ENCODE peak calls at places on chromosome X, in seven cellular contexts. One of them, this sample, is unnamed.

GRCh38 chrX:106220177-106220576 is 52.1 kb downstream of the PWWP3B start:
- DNase-seq in prostate gland: no peak
- DNase-seq in HCT116: no peak
- DNase-seq in suprapubic skin: no peak
- DNase-seq in GM12878: no peak
- DNase-seq in stomach: no peak
- DNase-seq in HepG2: no peak
- DNase-seq in this sample: no peak

GRCh38 chrX:24956828-24957227 is 58.9 kb downstream of the ARX start:
- DNase-seq in prostate gland: no peak
- DNase-seq in HCT116: no peak
- DNase-seq in suprapubic skin: no peak
- DNase-seq in GM12878: no peak
- DNase-seq in stomach: no peak
- DNase-seq in HepG2: no peak
- DNase-seq in this sample: peak; percentile 46

GRCh38 chrX:39678914-39679313 is 418.8 kb downstream of the BCOR start:
- DNase-seq in prostate gland: no peak
- DNase-seq in HCT116: no peak
- DNase-seq in suprapubic skin: no peak
- DNase-seq in GM12878: no peak
- DNase-seq in stomach: no peak
- DNase-seq in HepG2: no peak
- DNase-seq in this sample: no peak

GRCh38 chrX:22409418-22409817 is 136.7 kb downstream of the CBLL2 start:
- DNase-seq in prostate gland: no peak
- DNase-seq in HCT116: no peak
- DNase-seq in suprapubic skin: no peak
- DNase-seq in GM12878: no peak
- DNase-seq in stomach: no peak
- DNase-seq in HepG2: no peak
- DNase-seq in this sample: no peak

GRCh38 chrX:135304741-135305140 is 4.5 kb upstream of the ETDC start:
- DNase-seq in prostate gland: no peak
- DNase-seq in HCT116: no peak
- DNase-seq in suprapubic skin: no peak
- DNase-seq in GM12878: no peak
- DNase-seq in stomach: no peak
- DNase-seq in HepG2: no peak
- DNase-seq in this sample: no peak

GRCh38 chrX:118644378-118644777 is 83.0 kb upstream of the IL13RA1 start:
- DNase-seq in prostate gland: peak; percentile 4
- DNase-seq in HCT116: peak; percentile 40
- DNase-seq in suprapubic skin: no peak
- DNase-seq in GM12878: no peak
- DNase-seq in stomach: no peak
- DNase-seq in HepG2: peak; percentile 54
- DNase-seq in this sample: no peak

GRCh38 chrX:33133320-33133719 is 78.0 kb downstream of the DMD start:
- DNase-seq in prostate gland: no peak
- DNase-seq in HCT116: no peak
- DNase-seq in suprapubic skin: no peak
- DNase-seq in GM12878: no peak
- DNase-seq in stomach: no peak
- DNase-seq in HepG2: no peak
- DNase-seq in this sample: no peak

GRCh38 chrX:120301960-120302359 is 9.3 kb downstream of the TMEM255A start:
- DNase-seq in prostate gland: no peak
- DNase-seq in HCT116: no peak
- DNase-seq in suprapubic skin: no peak
- DNase-seq in GM12878: no peak
- DNase-seq in stomach: no peak
- DNase-seq in HepG2: no peak
- DNase-seq in this sample: no peak

GRCh38 chrX:16914058-16914457 is 32.4 kb upstream of the REPS2 start:
- DNase-seq in prostate gland: no peak
- DNase-seq in HCT116: no peak
- DNase-seq in suprapubic skin: no peak
- DNase-seq in GM12878: no peak
- DNase-seq in stomach: no peak
- DNase-seq in HepG2: no peak
- DNase-seq in this sample: no peak

GRCh38 chrX:47608130-47608810 is 11.4 kb downstream of the SYN1 start:
- DNase-seq in prostate gland: no peak
- DNase-seq in HCT116: no peak
- DNase-seq in suprapubic skin: no peak
- DNase-seq in GM12878: no peak
- DNase-seq in stomach: no peak
- DNase-seq in HepG2: no peak
- DNase-seq in this sample: no peak

GRCh38 chrX:68758671-68759070 is 70.2 kb upstream of the EFNB1 start:
- DNase-seq in prostate gland: no peak
- DNase-seq in HCT116: no peak
- DNase-seq in suprapubic skin: no peak
- DNase-seq in GM12878: no peak
- DNase-seq in stomach: no peak
- DNase-seq in HepG2: no peak
- DNase-seq in this sample: no peak

GRCh38 chrX:148354906-148355305 is 145.5 kb upstream of the AFF2 start:
- DNase-seq in prostate gland: no peak
- DNase-seq in HCT116: no peak
- DNase-seq in suprapubic skin: no peak
- DNase-seq in GM12878: no peak
- DNase-seq in stomach: no peak
- DNase-seq in HepG2: no peak
- DNase-seq in this sample: no peak

GRCh38 chrX:109172091-109172602 is 309.7 kb downstream of the GUCY2F start:
- DNase-seq in prostate gland: no peak
- DNase-seq in HCT116: no peak
- DNase-seq in suprapubic skin: no peak
- DNase-seq in GM12878: no peak
- DNase-seq in stomach: no peak
- DNase-seq in HepG2: no peak
- DNase-seq in this sample: no peak

GRCh38 chrX:39936886-39937770 is 160.6 kb downstream of the BCOR start:
- DNase-seq in prostate gland: no peak
- DNase-seq in HCT116: no peak
- DNase-seq in suprapubic skin: no peak
- DNase-seq in GM12878: peak; percentile 12
- DNase-seq in stomach: no peak
- DNase-seq in HepG2: no peak
- DNase-seq in this sample: no peak

DNA sequence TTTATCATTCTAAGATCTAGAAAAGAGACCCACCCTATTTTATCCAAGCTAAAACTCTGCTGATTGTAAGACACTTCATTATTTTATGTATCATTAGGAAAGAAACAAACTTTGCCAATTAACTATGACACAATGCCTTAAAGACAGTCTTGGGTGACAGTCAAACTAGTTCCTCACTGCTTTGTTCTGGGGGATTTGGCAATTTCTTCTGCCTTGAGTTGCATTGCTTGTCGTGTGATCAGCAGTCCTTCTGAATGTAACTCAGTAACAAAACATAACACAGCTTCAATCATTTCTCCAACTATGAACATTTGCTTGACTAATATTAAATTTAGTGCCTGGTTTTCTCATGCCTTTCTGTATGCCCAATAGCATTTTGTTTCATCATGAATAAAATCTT is 577.9 kb upstream of the DIPK2B start:
- DNase-seq in prostate gland: no peak
- DNase-seq in HCT116: no peak
- DNase-seq in suprapubic skin: no peak
- DNase-seq in GM12878: no peak
- DNase-seq in stomach: no peak
- DNase-seq in HepG2: no peak
- DNase-seq in this sample: no peak
- H3K4me1 ChIP-seq in prostate gland: no peaks in the 10 kb centered on the region
- H3K4me1 ChIP-seq in HCT116: peaks cover 90% of the 10 kb centered on the region
- H3K4me1 ChIP-seq in suprapubic skin: peaks cover 40% of the 10 kb centered on the region
- H3K4me1 ChIP-seq in GM12878: no peaks in the 10 kb centered on the region
- H3K4me1 ChIP-seq in stomach: no peaks in the 10 kb centered on the region
- H3K4me1 ChIP-seq in HepG2: no peaks in the 10 kb centered on the region
- H3K4me1 ChIP-seq in this sample: no peaks in the 10 kb centered on the region

GRCh38 chrX:2676794-2677675 is 14.1 kb upstream of the CD99 start:
- DNase-seq in prostate gland: no peak
- DNase-seq in HCT116: no peak
- DNase-seq in suprapubic skin: no peak
- DNase-seq in GM12878: no peak
- DNase-seq in stomach: no peak
- DNase-seq in HepG2: no peak
- DNase-seq in this sample: no peak

GRCh38 chrX:2679534-2680485 is 11.3 kb upstream of the CD99 start:
- DNase-seq in prostate gland: peak; percentile 65
- DNase-seq in HCT116: no peak
- DNase-seq in suprapubic skin: no peak
- DNase-seq in GM12878: no peak
- DNase-seq in stomach: no peak
- DNase-seq in HepG2: no peak
- DNase-seq in this sample: no peak

GRCh38 chrX:2680486-2681348 is 10.4 kb upstream of the CD99 start:
- DNase-seq in prostate gland: no peak
- DNase-seq in HCT116: no peak
- DNase-seq in suprapubic skin: no peak
- DNase-seq in GM12878: no peak
- DNase-seq in stomach: no peak
- DNase-seq in HepG2: no peak
- DNase-seq in this sample: no peak

GRCh38 chrX:2678583-2678982 is 12.5 kb upstream of the CD99 start:
- DNase-seq in prostate gland: no peak
- DNase-seq in HCT116: no peak
- DNase-seq in suprapubic skin: no peak
- DNase-seq in GM12878: no peak
- DNase-seq in stomach: no peak
- DNase-seq in HepG2: no peak
- DNase-seq in this sample: no peak

GRCh38 chrX:2677764-2678163 is 13.3 kb upstream of the CD99 start:
- DNase-seq in prostate gland: peak; percentile 52
- DNase-seq in HCT116: peak; percentile 40
- DNase-seq in suprapubic skin: peak; percentile 87
- DNase-seq in GM12878: no peak
- DNase-seq in stomach: peak; percentile 33
- DNase-seq in HepG2: no peak
- DNase-seq in this sample: peak; percentile 32
- TF ChIP-seq POLR2AphosphoS5 in prostate gland: peak; percentile 45
- TF ChIP-seq POLR2AphosphoS5 in HCT116: no peak
- TF ChIP-seq POLR2AphosphoS5 in suprapubic skin: no peak
- TF ChIP-seq POLR2AphosphoS5 in GM12878: no peak
- TF ChIP-seq POLR2AphosphoS5 in stomach: no peak
- TF ChIP-seq POLR2AphosphoS5 in HepG2: no peak
- TF ChIP-seq POLR2AphosphoS5 in this sample: no peak

DNA sequence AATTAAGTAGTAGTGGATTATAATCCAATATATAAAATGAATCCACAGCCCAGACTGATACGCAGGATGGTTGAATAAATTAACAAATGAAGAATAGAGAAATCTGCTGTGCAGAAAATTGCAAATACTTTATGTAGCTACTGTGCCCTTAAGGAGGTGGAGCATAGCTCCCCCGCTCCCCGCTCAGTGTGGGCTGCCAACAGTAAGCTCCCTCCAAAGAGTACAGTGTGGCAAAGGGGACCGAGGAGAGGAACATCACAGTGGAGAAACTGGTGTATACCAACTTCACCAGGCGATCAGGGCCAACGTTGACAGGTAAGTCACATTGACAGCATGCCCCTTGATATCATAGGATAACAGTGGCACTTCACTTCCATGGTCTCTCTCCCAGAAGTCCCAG is 57.9 kb upstream of the CLDN34 start:
- DNase-seq in prostate gland: no peak
- DNase-seq in HCT116: no peak
- DNase-seq in suprapubic skin: no peak
- DNase-seq in GM12878: no peak
- DNase-seq in stomach: no peak
- DNase-seq in HepG2: no peak
- DNase-seq in this sample: no peak
- H3K4me1 ChIP-seq in prostate gland: no peaks in the 10 kb centered on the region
- H3K4me1 ChIP-seq in HCT116: peaks cover 19% of the 10 kb centered on the region
- H3K4me1 ChIP-seq in suprapubic skin: peaks cover 4% of the 10 kb centered on the region
- H3K4me1 ChIP-seq in GM12878: no peaks in the 10 kb centered on the region
- H3K4me1 ChIP-seq in stomach: no peaks in the 10 kb centered on the region
- H3K4me1 ChIP-seq in HepG2: peaks cover 12% of the 10 kb centered on the region
- H3K4me1 ChIP-seq in this sample: no peaks in the 10 kb centered on the region

GRCh38 chrX:7108995-7109634 is 38.4 kb upstream of the STS start:
- DNase-seq in prostate gland: no peak
- DNase-seq in HCT116: no peak
- DNase-seq in suprapubic skin: no peak
- DNase-seq in GM12878: no peak
- DNase-seq in stomach: no peak
- DNase-seq in HepG2: no peak
- DNase-seq in this sample: no peak

GRCh38 chrX:7110821-7111276 is 36.7 kb upstream of the STS start:
- DNase-seq in prostate gland: no peak
- DNase-seq in HCT116: no peak
- DNase-seq in suprapubic skin: no peak
- DNase-seq in GM12878: peak; percentile 73
- DNase-seq in stomach: no peak
- DNase-seq in HepG2: no peak
- DNase-seq in this sample: no peak

GRCh38 chrX:7112071-7112470 is 35.4 kb upstream of the STS start:
- DNase-seq in prostate gland: no peak
- DNase-seq in HCT116: no peak
- DNase-seq in suprapubic skin: no peak
- DNase-seq in GM12878: no peak
- DNase-seq in stomach: no peak
- DNase-seq in HepG2: no peak
- DNase-seq in this sample: no peak

GRCh38 chrX:7111518-7111917 is 36.0 kb upstream of the STS start:
- DNase-seq in prostate gland: no peak
- DNase-seq in HCT116: no peak
- DNase-seq in suprapubic skin: no peak
- DNase-seq in GM12878: no peak
- DNase-seq in stomach: no peak
- DNase-seq in HepG2: no peak
- DNase-seq in this sample: no peak

DNA sequence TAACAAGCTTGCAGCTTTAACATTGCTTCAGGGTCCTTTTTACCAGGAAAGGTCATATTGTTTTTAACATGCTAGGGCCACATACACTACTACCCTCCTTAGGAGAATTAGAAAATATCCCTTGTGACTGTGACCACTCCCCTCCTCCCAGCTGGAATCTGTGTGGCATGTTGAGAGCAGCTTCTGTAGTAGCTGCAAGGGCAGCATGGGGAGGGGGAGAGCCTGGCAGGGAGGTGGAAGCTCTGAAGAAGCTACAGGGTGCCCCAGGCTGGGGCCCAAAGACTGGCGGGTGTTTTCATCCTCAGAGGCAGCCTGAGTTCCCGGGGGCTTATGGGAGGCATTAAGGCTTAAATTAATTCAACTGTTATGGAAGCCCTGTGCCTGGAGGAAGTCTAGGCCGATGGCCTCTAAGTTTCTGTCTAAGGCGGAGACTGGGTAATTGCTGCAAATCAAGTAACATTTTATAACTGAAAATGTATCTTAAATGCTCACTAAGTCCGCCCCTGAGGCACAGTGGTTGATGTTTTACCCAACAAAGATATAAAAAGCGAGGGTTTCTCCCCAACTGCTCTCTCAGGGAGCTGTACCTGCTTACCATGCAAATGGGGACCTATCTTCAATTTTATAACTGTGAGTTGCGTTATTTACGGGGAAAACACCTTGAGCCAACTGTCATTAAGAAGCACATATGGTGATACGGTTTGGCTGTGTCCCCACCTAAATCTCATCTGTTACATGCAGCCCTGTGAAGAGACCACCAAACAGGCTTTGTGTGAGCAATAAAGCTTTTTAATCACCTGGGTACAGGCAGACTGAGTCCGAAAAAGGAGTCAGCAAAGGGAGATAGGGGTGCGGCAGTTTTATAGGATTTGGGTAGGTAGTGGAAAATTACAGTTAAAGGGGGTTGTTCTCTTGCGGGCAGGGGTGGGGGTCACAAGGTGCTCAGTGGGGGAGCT is 37.4 kb upstream of the STS start:
- DNase-seq in prostate gland: no peak
- DNase-seq in HCT116: no peak
- DNase-seq in suprapubic skin: no peak
- DNase-seq in GM12878: peak; percentile 68
- DNase-seq in stomach: no peak
- DNase-seq in HepG2: no peak
- DNase-seq in this sample: no peak
- TF ChIP-seq POLR2AphosphoS5 in prostate gland: no peak
- TF ChIP-seq POLR2AphosphoS5 in HCT116: no peak
- TF ChIP-seq POLR2AphosphoS5 in suprapubic skin: no peak
- TF ChIP-seq POLR2AphosphoS5 in GM12878: no peak
- TF ChIP-seq POLR2AphosphoS5 in stomach: no peak
- TF ChIP-seq POLR2AphosphoS5 in HepG2: no peak
- TF ChIP-seq POLR2AphosphoS5 in this sample: no peak

This sample was measured in breast epithelium.